ENCODE peak calls at places on chromosomes 7 and 10, in four cellular contexts. B is CD8-positive, alpha-beta T cell; D is aorta; C is HFF-Myc. Z is an unnamed sample.

GRCh38 chr10:60718891-60719290 is 59.4 kb upstream of the CDK1 start:
- DNase-seq in B (no peak), D (no peak), C (no peak), Z (no peak)

GRCh38 chr10:8033812-8034665 is 20.4 kb upstream of the GATA3 start:
- DNase-seq in B (no peak), D (no peak), C (no peak), Z (no peak)

GRCh38 chr10:59575269-59575668 is 134.4 kb downstream of the SLC16A9 start:
- DNase-seq in B (no peak), D (no peak), C (no peak), Z (no peak)

GRCh38 chr7:10643545-10643944 is 330.1 kb upstream of the PHF14 start:
- DNase-seq in B (no peak), D (no peak), C (no peak), Z (no peak)

GRCh38 chr7:151992375-151992774 is 33.1 kb upstream of the GALNT11 start:
- DNase-seq in B (peak), D (peak), C (peak), Z (peak)

GRCh38 chr7:99313204-99313573 is 12.5 kb upstream of the ARPC1A start:
- DNase-seq in B (no peak), D (no peak), C (no peak), Z (no peak)

GRCh38 chr10:44660271-44660670 is 250.9 kb upstream of the TMEM72 start:
- DNase-seq in B (no peak), D (no peak), C (no peak), Z (peak)

GRCh38 chr10:28311104-28311503 is 8.2 kb upstream of the MPP7 start:
- DNase-seq in B (no peak), D (no peak), C (no peak), Z (no peak)

GRCh38 chr7:52500796-52501195 is 534.6 kb upstream of the POM121L12 start:
- DNase-seq in B (no peak), D (no peak), C (no peak), Z (no peak)

GRCh38 chr7:108452707-108453106 is 3.5 kb downstream of the NRCAM start:
- DNase-seq in B (no peak), D (no peak), C (no peak), Z (peak)

GRCh38 chr7:11328309-11328708 is 354.6 kb downstream of the PHF14 start:
- DNase-seq in B (no peak), D (no peak), C (no peak), Z (peak)

GRCh38 chr10:25064401-25064800 is 48.0 kb downstream of the THNSL1 start:
- DNase-seq in B (no peak), D (no peak), C (no peak), Z (no peak)